ENCODE peak calls at places on chromosomes 4 and X, in nine cellular contexts. S is tibial artery; Y is body of pancreas; B is ovary; O is CD4-positive, alpha-beta memory T cell; R is upper lobe of right lung; W is GM23338; H is CD8-positive, alpha-beta memory T cell; P is SK-N-SH. V is an unnamed sample.
A peak's percentile ranks its signal among the peaks of the same experiment; 100 is the strongest.

GRCh38 chr4:180560896-180561295 is 1682.3 kb upstream of the TENM3 start:
- DNase-seq in S (no peak), Y (no peak), B (no peak), O (no peak), R (no peak), W (no peak), H (no peak), P (no peak), V (no peak)

GRCh38 chr4:47195706-47196105 is 164.3 kb downstream of the GABRB1 start:
- DNase-seq in S (no peak), Y (no peak), B (no peak), O (no peak), R (no peak), W (no peak), H (no peak), P (no peak), V (no peak)

GRCh38 chrX:19225906-19226305 is 103.6 kb upstream of the ADGRG2 start:
- DNase-seq in S (no peak), Y (no peak), B (no peak), O (no peak), R (no peak), W (peak; percentile 43), H (no peak), P (peak; percentile 9), V (no peak)

GRCh38 chr4:7029921-7030320 is 13.3 kb upstream of the TADA2B start:
- DNase-seq in S (no peak), Y (no peak), B (no peak), O (no peak), R (no peak), W (no peak), H (no peak), P (no peak), V (no peak)

GRCh38 chr4:141352775-141353544 is 132.3 kb downstream of the ZNF330 start:
- DNase-seq in S (no peak), Y (no peak), B (no peak), O (no peak), R (no peak), W (peak; percentile 33), H (no peak), P (no peak), V (no peak)

GRCh38 chr4:57492479-57492878 is 382.3 kb upstream of the IGFBP7 start:
- DNase-seq in S (no peak), Y (no peak), B (no peak), O (no peak), R (no peak), W (no peak), H (no peak), P (no peak), V (peak; percentile 46)

GRCh38 chr4:3527101-3527913 is 4.9 kb downstream of the LRPAP1 start:
- DNase-seq in S (peak; percentile 59), Y (no peak), B (no peak), O (no peak), R (peak; percentile 63), W (no peak), H (no peak), P (no peak), V (no peak)

GRCh38 chrX:39418936-39419659 is 617.8 kb downstream of the MID1IP1 start:
- DNase-seq in S (no peak), Y (peak; percentile 45), B (peak; percentile 79), O (no peak), R (no peak), W (peak; percentile 2), H (no peak), P (peak; percentile 39), V (peak; percentile 68)

GRCh38 chr4:141246243-141246642 is 25.5 kb downstream of the ZNF330 start:
- DNase-seq in S (no peak), Y (no peak), B (no peak), O (no peak), R (no peak), W (no peak), H (no peak), P (no peak), V (no peak)

GRCh38 chrX:7586126-7586525 is 256.8 kb upstream of the VCX start:
- DNase-seq in S (no peak), Y (no peak), B (no peak), O (no peak), R (no peak), W (peak; percentile 48), H (no peak), P (peak; percentile 20), V (no peak)

GRCh38 chr4:115187136-115187535 is 73.7 kb upstream of the NDST4 start:
- DNase-seq in S (no peak), Y (no peak), B (no peak), O (no peak), R (no peak), W (no peak), H (no peak), P (no peak), V (no peak)

GRCh38 chrX:151161690-151162089 is 14.7 kb upstream of the GPR50 start:
- DNase-seq in S (no peak), Y (no peak), B (no peak), O (no peak), R (no peak), W (no peak), H (no peak), P (no peak), V (no peak)

GRCh38 chrX:130393451-130394074 is 8.1 kb upstream of the GPR119 start:
- DNase-seq in S (no peak), Y (peak; percentile 62), B (peak; percentile 25), O (no peak), R (no peak), W (peak; percentile 67), H (no peak), P (peak; percentile 64), V (peak; percentile 27)

GRCh38 chr4:8345053-8345945 is 75.7 kb downstream of the HTRA3 start:
- DNase-seq in S (peak; percentile 51), Y (no peak), B (no peak), O (no peak), R (no peak), W (no peak), H (no peak), P (no peak), V (no peak)

GRCh38 chrX:103691059-103691458 is 4.6 kb upstream of the MORF4L2 start:
- DNase-seq in S (no peak), Y (no peak), B (no peak), O (no peak), R (no peak), W (no peak), H (no peak), P (no peak), V (no peak)

DNA sequence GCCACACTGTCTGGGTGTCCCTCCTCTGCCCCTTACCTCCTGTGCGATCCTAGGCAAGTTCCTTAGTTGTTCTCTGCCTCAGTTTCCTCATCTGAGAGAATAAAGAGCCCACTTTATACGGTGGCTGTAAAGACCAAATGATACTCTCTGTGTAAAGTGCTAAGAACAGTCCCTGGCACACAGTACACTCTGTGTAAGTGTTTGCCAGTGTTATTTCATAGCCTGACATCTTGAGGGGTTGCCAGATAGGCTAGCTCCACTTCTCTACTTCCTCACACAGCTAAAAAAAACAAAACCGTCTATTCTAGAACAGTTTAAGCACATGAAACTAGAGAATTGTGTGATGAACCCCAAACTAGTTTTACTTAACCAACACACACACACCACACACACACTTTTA is 17.1 kb downstream of the SPON2 start:
- DNase-seq in S (no peak), Y (peak; percentile 58), B (no peak), O (no peak), R (no peak), W (no peak), H (no peak), P (no peak), V (no peak)
- H3K4me1 ChIP-seq in S (peaks cover 22% of the 10 kb centered on the region), Y (peaks cover 53% of the 10 kb centered on the region), B (no peaks in the 10 kb centered on the region), O (no peaks in the 10 kb centered on the region), R (peaks cover 9% of the 10 kb centered on the region), W (no peaks in the 10 kb centered on the region), H (no peaks in the 10 kb centered on the region), P (no peaks in the 10 kb centered on the region), V (peaks cover 5% of the 10 kb centered on the region)

GRCh38 chr4:142708231-142708630 is 137.9 kb downstream of the INPP4B start:
- DNase-seq in S (no peak), Y (no peak), B (no peak), O (no peak), R (no peak), W (peak; percentile 63), H (no peak), P (no peak), V (no peak)
- H3K4me1 ChIP-seq in S (no peaks in the 10 kb centered on the region), Y (no peaks in the 10 kb centered on the region), B (no peaks in the 10 kb centered on the region), O (peaks cover 65% of the 10 kb centered on the region), R (no peaks in the 10 kb centered on the region), W (peaks cover 3% of the 10 kb centered on the region), H (peaks cover 51% of the 10 kb centered on the region), P (no peaks in the 10 kb centered on the region), V (no peaks in the 10 kb centered on the region)

GRCh38 chr4:153474251-153474650 is 8.1 kb downstream of the TMEM131L start:
- DNase-seq in S (no peak), Y (no peak), B (no peak), O (no peak), R (no peak), W (no peak), H (no peak), P (no peak), V (no peak)

GRCh38 chr4:153481474-153481873 is 15.3 kb downstream of the TMEM131L start:
- DNase-seq in S (no peak), Y (no peak), B (no peak), O (no peak), R (no peak), W (no peak), H (no peak), P (no peak), V (no peak)

GRCh38 chr4:153479118-153479517 is 13.0 kb downstream of the TMEM131L start:
- DNase-seq in S (no peak), Y (no peak), B (no peak), O (no peak), R (no peak), W (no peak), H (no peak), P (no peak), V (no peak)

GRCh38 chr4:153480704-153481103 is 14.5 kb downstream of the TMEM131L start:
- DNase-seq in S (no peak), Y (no peak), B (no peak), O (no peak), R (no peak), W (no peak), H (no peak), P (no peak), V (no peak)

DNA sequence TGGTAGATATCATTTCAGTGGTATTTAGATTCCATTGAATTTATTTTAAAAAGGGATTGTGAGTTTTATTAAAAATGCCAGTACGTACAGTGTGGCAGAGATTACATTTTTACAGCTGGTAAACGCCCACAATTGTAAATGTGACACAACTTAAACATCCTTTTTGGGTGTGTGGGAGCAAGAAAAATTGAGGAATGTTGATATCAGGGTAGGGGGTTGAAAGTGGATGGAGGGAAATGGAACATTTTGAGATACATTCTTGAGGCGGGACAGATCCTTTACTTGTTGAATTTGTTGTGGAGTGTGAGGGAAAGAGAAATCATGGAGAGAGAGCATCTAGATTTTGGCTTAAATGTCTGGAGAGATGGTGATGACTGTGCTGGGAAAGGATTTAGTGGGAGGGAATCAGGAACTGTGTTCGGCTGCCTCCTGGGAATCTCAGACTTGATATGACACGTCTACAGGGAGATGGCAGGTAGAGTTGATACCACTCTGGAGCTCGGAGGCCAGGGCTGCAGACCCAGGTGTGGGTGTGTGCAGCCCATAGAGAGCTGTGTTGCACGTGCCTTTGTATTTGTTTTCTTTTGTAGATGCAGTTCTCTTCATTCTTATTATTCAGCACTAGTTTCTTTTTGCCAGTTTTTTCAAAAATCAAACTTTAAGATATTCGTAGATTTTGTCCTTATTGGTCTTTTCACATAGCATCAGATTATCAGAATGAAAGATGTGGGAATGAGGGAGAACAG is 10.8 kb downstream of the TMEM131L start:
- DNase-seq in S (no peak), Y (no peak), B (no peak), O (no peak), R (no peak), W (no peak), H (no peak), P (no peak), V (no peak)
- H3K4me1 ChIP-seq in S (peaks cover 87% of the 10 kb centered on the region), Y (peaks cover 13% of the 10 kb centered on the region), B (peaks cover 1% of the 10 kb centered on the region), O (peaks cover 70% of the 10 kb centered on the region), R (peaks cover 5% of the 10 kb centered on the region), W (no peaks in the 10 kb centered on the region), H (peaks cover 67% of the 10 kb centered on the region), P (no peaks in the 10 kb centered on the region), V (peaks cover 45% of the 10 kb centered on the region)

GRCh38 chr4:174401471-174402130 is 117.9 kb downstream of the CEP44 start:
- DNase-seq in S (no peak), Y (no peak), B (no peak), O (no peak), R (no peak), W (no peak), H (no peak), P (no peak), V (no peak)
- H3K4me1 ChIP-seq in S (no peaks in the 10 kb centered on the region), Y (no peaks in the 10 kb centered on the region), B (no peaks in the 10 kb centered on the region), O (no peaks in the 10 kb centered on the region), R (no peaks in the 10 kb centered on the region), W (peaks cover 41% of the 10 kb centered on the region), H (no peaks in the 10 kb centered on the region), P (no peaks in the 10 kb centered on the region), V (no peaks in the 10 kb centered on the region)